ENCODE peak calls at places on chromosome 21, in five cellular contexts. D is cardiac fibroblast, A is esophagus squamous epithelium, L is neural crest cell, C is ascending aorta. U is an unnamed sample.

GRCh38 chr21:35041122-35041521 is 8.0 kb downstream of the RUNX1 start:
- DNase-seq in D (no peak), A (no peak), L (no peak), C (no peak), U (no peak)

GRCh38 chr21:43997766-43998742 is 14.1 kb upstream of the TRAPPC10 start:
- DNase-seq in D (no peak), A (no peak), L (no peak), C (no peak), U (no peak)

GRCh38 chr21:44344541-44345183 is 5.5 kb upstream of the CFAP410 start:
- DNase-seq in D (no peak), A (no peak), L (no peak), C (no peak), U (no peak)

GRCh38 chr21:44800971-44801467 is 601 bp downstream of the UBE2G2 start:
- DNase-seq in D (peak; percentile 31), A (no peak), L (no peak), C (no peak), U (no peak)

GRCh38 chr21:39114871-39115658 is 68.2 kb downstream of the PSMG1 start:
- DNase-seq in D (peak; percentile 85), A (no peak), L (no peak), C (no peak), U (no peak)

GRCh38 chr21:28899744-28900143 is 92.9 kb downstream of the LTN1 start:
- DNase-seq in D (peak; percentile 62), A (no peak), L (no peak), C (no peak), U (no peak)

GRCh38 chr21:35265170-35265877 is 216.2 kb upstream of the RUNX1 start:
- DNase-seq in D (peak; percentile 25), A (no peak), L (no peak), C (no peak), U (no peak)

GRCh38 chr21:41381731-41382130 is 19.9 kb downstream of the MX2 start:
- DNase-seq in D (no peak), A (no peak), L (no peak), C (no peak), U (no peak)

GRCh38 chr21:38139380-38140168 is 117.2 kb upstream of the KCNJ15 start:
- DNase-seq in D (peak; percentile 49), A (no peak), L (no peak), C (no peak), U (peak; percentile 39)

GRCh38 chr21:38993561-38993960 is 187.8 kb downstream of the ETS2 start:
- DNase-seq in D (peak; percentile 96), A (no peak), L (no peak), C (no peak), U (peak; percentile 78)

GRCh38 chr21:33801424-33802405 is 113.9 kb downstream of the ATP5PO start:
- DNase-seq in D (no peak), A (no peak), L (no peak), C (no peak), U (no peak)

GRCh38 chr21:34801519-34802132 is 132.8 kb downstream of the CLIC6 start:
- DNase-seq in D (peak; percentile 37), A (no peak), L (no peak), C (no peak), U (no peak)

GRCh38 chr21:34762761-34763160 is 94.0 kb downstream of the CLIC6 start:
- DNase-seq in D (peak; percentile 33), A (no peak), L (no peak), C (no peak), U (no peak)

GRCh38 chr21:39314155-39315027 is 959 bp upstream of the BRWD1 start:
- DNase-seq in D (peak; percentile 76), A (no peak), L (no peak), C (no peak), U (peak; percentile 33)

GRCh38 chr21:45310446-45310845 is 22.8 kb upstream of the POFUT2 start:
- DNase-seq in D (no peak), A (no peak), L (no peak), C (peak; percentile 4), U (no peak)

GRCh38 chr21:41199123-41199522 is 31.2 kb downstream of the BACE2 start:
- DNase-seq in D (no peak), A (no peak), L (no peak), C (no peak), U (no peak)

GRCh38 chr21:28903448-28903847 is 89.2 kb downstream of the LTN1 start:
- DNase-seq in D (no peak), A (no peak), L (no peak), C (no peak), U (no peak)

GRCh38 chr21:31184462-31184861 is 146.2 kb upstream of the KRTAP19-8 start:
- DNase-seq in D (no peak), A (no peak), L (no peak), C (no peak), U (no peak)

GRCh38 chr21:34930971-34931370 is 118.1 kb downstream of the RUNX1 start:
- DNase-seq in D (no peak), A (no peak), L (no peak), C (no peak), U (no peak)

GRCh38 chr21:38834725-38835124 is 29.0 kb downstream of the ETS2 start:
- DNase-seq in D (no peak), A (no peak), L (no peak), C (no peak), U (no peak)

GRCh38 chr21:34599534-34600101 is 15.3 kb downstream of the RCAN1 start:
- DNase-seq in D (no peak), A (no peak), L (no peak), C (no peak), U (no peak)

GRCh38 chr21:25925064-25925463 is 190.3 kb downstream of the GABPA start:
- DNase-seq in D (no peak), A (no peak), L (no peak), C (no peak), U (no peak)

GRCh38 chr21:41932576-41933258 is 21.1 kb downstream of the C2CD2 start:
- DNase-seq in D (no peak), A (no peak), L (no peak), C (no peak), U (no peak)

GRCh38 chr21:30256100-30256499 is 26.6 kb downstream of the KRTAP24-1 start:
- DNase-seq in D (no peak), A (no peak), L (no peak), C (no peak), U (no peak)

GRCh38 chr21:41601573-41602371 is 93.8 kb upstream of the TMPRSS2 start:
- DNase-seq in D (peak; percentile 34), A (no peak), L (no peak), C (no peak), U (no peak)

GRCh38 chr21:35159881-35160280 is 110.8 kb upstream of the RUNX1 start:
- DNase-seq in D (peak; percentile 56), A (no peak), L (no peak), C (no peak), U (no peak)

GRCh38 chr21:28521932-28522826 is 470.5 kb downstream of the LTN1 start:
- DNase-seq in D (peak; percentile 70), A (no peak), L (no peak), C (no peak), U (no peak)

GRCh38 chr21:34094949-34095348 is 21.6 kb downstream of the MRPS6 start:
- DNase-seq in D (no peak), A (no peak), L (no peak), C (no peak), U (no peak)

GRCh38 chr21:41830764-41831452 is 48.2 kb downstream of the PRDM15 start:
- DNase-seq in D (no peak), A (no peak), L (no peak), C (no peak), U (no peak)

GRCh38 chr21:15462092-15462491 is 267.7 kb upstream of the USP25 start:
- DNase-seq in D (no peak), A (no peak), L (no peak), C (no peak), U (no peak)
- TF ChIP-seq CTCF in D (no peak), A (no peak), L (no peak), C (no peak), U (no peak)

GRCh38 chr21:14376854-14377253 is 6.1 kb downstream of the HSPA13 start:
- DNase-seq in D (no peak), A (no peak), L (no peak), C (no peak), U (no peak)
- TF ChIP-seq CTCF in D (no peak), A (no peak), L (no peak), C (no peak), U (no peak)

DNA sequence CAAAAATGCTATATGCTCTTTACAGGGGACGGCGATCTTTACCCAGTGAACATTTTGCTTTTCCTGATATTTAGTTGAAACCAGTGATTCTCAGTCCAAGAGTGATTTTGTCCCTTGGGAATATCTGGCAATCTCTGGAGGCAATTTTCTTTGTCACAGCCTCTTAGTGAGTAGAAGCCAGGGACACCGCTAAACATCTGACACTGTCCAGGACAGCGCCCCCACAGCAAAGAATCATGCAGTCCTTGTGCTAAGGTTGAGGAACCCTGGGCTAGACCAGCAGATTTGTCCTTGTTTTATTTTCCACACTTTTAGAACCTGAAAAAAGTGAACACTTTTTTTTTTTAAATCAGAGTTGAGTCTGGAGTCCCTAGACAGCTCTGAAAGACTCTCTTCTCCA is 13.1 kb downstream of the EVA1C start:
- DNase-seq in D (no peak), A (no peak), L (no peak), C (no peak), U (no peak)
- TF ChIP-seq CTCF in D (no peak), A (no peak), L (no peak), C (no peak), U (no peak)

DNA sequence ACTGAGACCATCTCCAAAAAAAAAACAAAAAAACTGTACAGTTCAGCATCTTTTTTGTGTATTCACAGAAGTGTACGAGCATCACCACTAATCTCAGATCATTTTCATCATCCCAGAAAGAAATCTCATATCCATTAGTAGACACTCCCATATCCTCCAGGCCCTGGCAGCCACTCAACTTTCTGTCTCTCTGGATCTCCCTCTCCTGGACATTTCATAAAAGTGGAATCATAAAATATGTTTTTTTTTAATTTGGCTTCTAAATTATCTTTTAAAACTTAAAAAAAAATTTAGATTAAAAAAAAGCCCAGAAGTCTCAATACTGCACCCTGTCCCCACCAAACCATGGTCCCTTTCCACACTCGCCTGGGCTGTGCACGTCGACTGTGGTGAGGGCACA is 22.1 kb downstream of the RIPPLY3 start:
- DNase-seq in D (peak; percentile 30), A (no peak), L (no peak), C (no peak), U (no peak)
- TF ChIP-seq CTCF in D (no peak), A (no peak), L (peak; percentile 32), C (no peak), U (no peak)

DNA sequence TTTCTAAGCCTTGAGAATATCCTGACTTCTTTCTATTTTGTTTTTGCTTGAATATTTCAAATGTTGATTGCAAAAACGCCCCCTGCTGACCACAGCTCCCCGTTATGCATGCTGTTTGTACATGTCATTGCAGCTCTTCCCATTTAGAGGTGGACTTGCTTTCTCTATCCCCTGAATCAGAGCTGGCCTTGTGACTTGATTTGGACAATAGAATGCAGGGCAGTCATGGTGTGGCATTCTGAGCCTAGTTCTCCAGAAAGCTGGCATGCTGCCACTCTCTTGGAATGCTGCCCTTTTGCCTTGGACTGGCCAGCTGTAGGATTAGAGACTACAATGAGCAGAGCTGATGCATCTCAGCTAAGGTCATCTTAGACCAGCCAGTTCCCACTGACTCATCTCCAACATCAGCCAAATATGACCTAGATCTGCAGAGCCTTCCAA is 1561.5 kb downstream of the MRPL39 start:
- DNase-seq in D (peak; percentile 91), A (no peak), L (peak; percentile 1), C (no peak), U (peak; percentile 64)
- TF ChIP-seq CTCF in D (peak; percentile 51), A (peak; percentile 18), L (peak; percentile 31), C (peak; percentile 5), U (peak; percentile 5)

GRCh38 chr21:46347791-46348381 is 23.9 kb downstream of the PCNT start:
- DNase-seq in D (peak; percentile 48), A (no peak), L (no peak), C (peak; percentile 54), U (no peak)
- TF ChIP-seq CTCF in D (no peak), A (peak; percentile 16), L (no peak), C (peak; percentile 21), U (no peak)

GRCh38 chr21:42973991-42974831 is at the start of gene PKNOX1:
- DNase-seq in D (peak; percentile 100), A (peak; percentile 94), L (peak; percentile 98), C (peak; percentile 95), U (peak; percentile 99)
- TF ChIP-seq CTCF in D (no peak), A (no peak), L (peak; percentile 19), C (no peak), U (no peak)

U was measured in lung.